ENCODE peak calls at places on chromosomes 13 and 19, in nine cellular contexts. J is suprapubic skin, P is GM12891, O is spleen, I is ovary, Q is right lobe of liver, G is K562, U is breast epithelium, R is body of pancreas. N is an unnamed sample.

GRCh38 chr19:48632692-48633147 is 4.5 kb downstream of the DBP start:
- DNase-seq in J (no peak), P (no peak), O (no peak), I (no peak), Q (no peak), G (peak; percentile 71), U (no peak), R (no peak), N (no peak)

GRCh38 chr13:51726446-51727185 is 77.3 kb downstream of the DHRS12 start:
- DNase-seq in J (no peak), P (no peak), O (no peak), I (no peak), Q (no peak), G (no peak), U (no peak), R (peak; percentile 56), N (no peak)

GRCh38 chr19:3966051-3967017 is 4.6 kb downstream of the DAPK3 start:
- DNase-seq in J (peak; percentile 59), P (no peak), O (no peak), I (peak; percentile 44), Q (no peak), G (no peak), U (no peak), R (peak; percentile 89), N (no peak)

GRCh38 chr19:33465371-33465770 is 56.2 kb downstream of the PEPD start:
- DNase-seq in J (no peak), P (no peak), O (peak; percentile 35), I (peak; percentile 13), Q (peak; percentile 21), G (no peak), U (no peak), R (no peak), N (no peak)

GRCh38 chr13:35855531-35856019 is 275.6 kb downstream of the DCLK1 start:
- DNase-seq in J (peak; percentile 78), P (no peak), O (no peak), I (no peak), Q (no peak), G (no peak), U (no peak), R (no peak), N (peak; percentile 11)

GRCh38 chr13:106899444-106899843 is 331.5 kb upstream of the ARGLU1 start:
- DNase-seq in J (no peak), P (no peak), O (no peak), I (no peak), Q (no peak), G (no peak), U (no peak), R (peak; percentile 10), N (no peak)

GRCh38 chr19:32720936-32721250 is 1.3 kb downstream of the TDRD12 start:
- DNase-seq in J (no peak), P (no peak), O (no peak), I (no peak), Q (no peak), G (no peak), U (no peak), R (no peak), N (no peak)

GRCh38 chr13:27353166-27353583 is 71.2 kb upstream of the GTF3A start:
- DNase-seq in J (no peak), P (peak; percentile 77), O (no peak), I (no peak), Q (no peak), G (no peak), U (no peak), R (no peak), N (peak; percentile 56)

GRCh38 chr13:51478418-51479198 is 25.8 kb upstream of the INTS6 start:
- DNase-seq in J (no peak), P (no peak), O (no peak), I (no peak), Q (no peak), G (no peak), U (no peak), R (peak; percentile 13), N (no peak)

GRCh38 chr13:44311011-44311481 is 62.6 kb upstream of the SERP2 start:
- DNase-seq in J (no peak), P (no peak), O (no peak), I (no peak), Q (no peak), G (no peak), U (peak; percentile 81), R (no peak), N (no peak)

GRCh38 chr13:45341799-45342584 is 1.0 kb upstream of the TPT1 start:
- DNase-seq in J (peak; percentile 84), P (no peak), O (no peak), I (no peak), Q (no peak), G (peak; percentile 47), U (peak; percentile 71), R (peak; percentile 72), N (peak; percentile 5)

GRCh38 chr19:55304279-55304978 is 20.6 kb downstream of the BRSK1 start:
- DNase-seq in J (no peak), P (no peak), O (no peak), I (peak; percentile 61), Q (no peak), G (peak; percentile 86), U (no peak), R (peak; percentile 30), N (peak; percentile 78)

GRCh38 chr13:101416181-101417042 is at the start of gene NALCN:
- DNase-seq in J (peak; percentile 60), P (no peak), O (no peak), I (peak; percentile 65), Q (peak; percentile 57), G (no peak), U (no peak), R (peak; percentile 31), N (peak; percentile 63)

GRCh38 chr19:32599736-32600157 is 18.8 kb downstream of the PDCD5 start:
- DNase-seq in J (no peak), P (no peak), O (no peak), I (no peak), Q (no peak), G (peak; percentile 80), U (no peak), R (peak; percentile 21), N (peak; percentile 50)

GRCh38 chr19:42099336-42099925 is 23.5 kb downstream of the ZNF574 start:
- DNase-seq in J (no peak), P (no peak), O (no peak), I (no peak), Q (no peak), G (no peak), U (no peak), R (peak; percentile 57), N (no peak)

GRCh38 chr13:59780058-59780457 is 383.7 kb downstream of the DIAPH3 start:
- DNase-seq in J (no peak), P (no peak), O (no peak), I (no peak), Q (no peak), G (no peak), U (no peak), R (no peak), N (no peak)

GRCh38 chr13:99970761-99971575 is 599 bp downstream of the ZIC5 start:
- DNase-seq in J (no peak), P (no peak), O (no peak), I (no peak), Q (no peak), G (peak; percentile 55), U (no peak), R (no peak), N (no peak)
- TF ChIP-seq POLR2A in J (no peak), P (no peak), O (no peak), I (no peak), Q (no peak), G (no peak), U (no peak), R (no peak), N (peak; percentile 58)

GRCh38 chr19:18491995-18492953 is 29.6 kb downstream of the ELL start:
- DNase-seq in J (no peak), P (no peak), O (no peak), I (peak; percentile 66), Q (no peak), G (no peak), U (no peak), R (no peak), N (no peak)

GRCh38 chr19:18488403-18488723 is 33.5 kb downstream of the ELL start:
- DNase-seq in J (no peak), P (no peak), O (peak; percentile 61), I (no peak), Q (no peak), G (no peak), U (no peak), R (no peak), N (peak; percentile 65)

GRCh38 chr19:18489627-18490184 is 32.2 kb downstream of the ELL start:
- DNase-seq in J (no peak), P (no peak), O (no peak), I (no peak), Q (no peak), G (no peak), U (no peak), R (no peak), N (no peak)

GRCh38 chr19:18488838-18489626 is 32.8 kb downstream of the ELL start:
- DNase-seq in J (no peak), P (no peak), O (peak; percentile 64), I (peak; percentile 64), Q (peak; percentile 77), G (peak; percentile 68), U (no peak), R (peak; percentile 84), N (no peak)

DNA sequence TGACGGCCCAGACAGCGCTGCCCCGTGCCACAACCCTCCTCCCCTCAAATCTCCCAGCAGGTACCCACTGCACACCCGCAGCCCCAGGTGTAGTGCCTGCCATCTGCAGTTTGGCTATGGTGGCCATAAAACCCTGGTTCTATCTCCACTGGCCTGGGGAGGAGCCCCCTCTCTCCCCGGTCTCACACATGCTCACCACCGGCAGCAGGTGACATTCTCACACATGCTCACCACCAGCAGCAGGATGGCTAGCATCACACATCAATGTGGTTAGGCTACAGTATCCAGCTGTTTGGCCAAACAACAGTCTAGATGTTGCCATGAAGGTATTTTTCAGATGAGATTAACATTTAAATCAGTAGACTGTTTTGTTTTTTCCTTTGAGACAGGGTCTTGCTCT is 31.2 kb downstream of the ELL start:
- DNase-seq in J (no peak), P (no peak), O (no peak), I (no peak), Q (no peak), G (no peak), U (no peak), R (no peak), N (no peak)
- TF ChIP-seq POLR2A in J (no peak), P (no peak), O (no peak), I (no peak), Q (no peak), G (no peak), U (no peak), R (no peak), N (no peak)

GRCh38 chr13:110306960-110307696 is at the start of the genes COL4A1 and COL4A2:
- DNase-seq in J (no peak), P (no peak), O (no peak), I (peak; percentile 90), Q (peak; percentile 62), G (no peak), U (peak; percentile 65), R (peak; percentile 49), N (peak; percentile 82)
- TF ChIP-seq POLR2A in J (peak; percentile 41), P (no peak), O (no peak), I (peak; percentile 93), Q (peak; percentile 79), G (no peak), U (peak; percentile 20), R (peak; percentile 51), N (peak; percentile 94)

DNA sequence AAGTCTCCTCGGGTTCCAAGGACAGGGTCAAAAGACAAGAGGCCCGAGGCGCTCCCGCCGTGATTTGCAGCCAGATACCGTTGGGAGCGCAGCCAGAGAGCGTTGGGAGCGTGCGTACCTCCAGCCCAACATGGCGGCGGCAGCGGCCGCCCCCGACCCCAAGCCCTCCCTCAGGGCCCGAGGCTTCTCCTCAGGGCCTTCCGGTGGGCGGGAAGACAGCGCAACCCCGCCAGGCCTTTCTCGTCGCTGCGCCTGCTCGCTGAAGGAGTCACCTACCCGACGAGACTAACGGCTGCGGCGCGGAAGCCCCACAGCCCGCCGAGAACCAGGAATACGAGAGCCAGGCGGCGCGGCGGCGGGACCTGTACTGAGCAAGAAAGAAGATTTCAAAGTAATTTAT is 3.2 kb upstream of the ZNF850 start:
- DNase-seq in J (no peak), P (no peak), O (no peak), I (peak; percentile 50), Q (no peak), G (no peak), U (no peak), R (peak; percentile 32), N (no peak)
- TF ChIP-seq POLR2A in J (no peak), P (no peak), O (no peak), I (no peak), Q (no peak), G (no peak), U (no peak), R (peak; percentile 64), N (no peak)